ENCODE peak calls at places on chromosomes 6 and 20, in five cellular contexts. One of them, this sample, is unnamed.

GRCh38 chr6:105794870-105795269 is 291.3 kb upstream of the PRDM1 start:
- DNase-seq in cardiac muscle cell: no peak
- DNase-seq in OCI-LY7: peak; percentile 40
- DNase-seq in ovary: no peak
- DNase-seq in HepG2: no peak
- DNase-seq in this sample: no peak

GRCh38 chr6:148291876-148292275 is 50.8 kb upstream of the SASH1 start:
- DNase-seq in cardiac muscle cell: no peak
- DNase-seq in HepG2: no peak
- DNase-seq in OCI-LY7: no peak
- DNase-seq in ovary: no peak
- DNase-seq in this sample: no peak

GRCh38 chr6:75351570-75351969 is 67.0 kb upstream of the TMEM30A start:
- DNase-seq in HepG2: no peak
- DNase-seq in cardiac muscle cell: no peak
- DNase-seq in ovary: no peak
- DNase-seq in OCI-LY7: no peak
- DNase-seq in this sample: no peak

GRCh38 chr20:41045680-41046079 is 17.1 kb downstream of the TOP1 start:
- DNase-seq in HepG2: no peak
- DNase-seq in ovary: no peak
- DNase-seq in OCI-LY7: peak; percentile 28
- DNase-seq in cardiac muscle cell: no peak
- DNase-seq in this sample: no peak

GRCh38 chr6:34142599-34142998 is 3.3 kb downstream of the GRM4 start:
- DNase-seq in cardiac muscle cell: peak; percentile 52
- DNase-seq in ovary: no peak
- DNase-seq in HepG2: no peak
- DNase-seq in OCI-LY7: no peak
- DNase-seq in this sample: no peak

GRCh38 chr20:843908-844307 is 10.4 kb downstream of the FAM110A start:
- DNase-seq in cardiac muscle cell: no peak
- DNase-seq in ovary: no peak
- DNase-seq in OCI-LY7: no peak
- DNase-seq in HepG2: no peak
- DNase-seq in this sample: no peak

GRCh38 chr6:27617700-27618689 is 145.1 kb upstream of the ZNF184 start:
- DNase-seq in ovary: no peak
- DNase-seq in OCI-LY7: no peak
- DNase-seq in HepG2: no peak
- DNase-seq in cardiac muscle cell: peak; percentile 47
- DNase-seq in this sample: no peak

GRCh38 chr20:61525781-61526431 is 273.8 kb downstream of the CDH4 start:
- DNase-seq in cardiac muscle cell: peak; percentile 44
- DNase-seq in OCI-LY7: no peak
- DNase-seq in ovary: no peak
- DNase-seq in HepG2: no peak
- DNase-seq in this sample: no peak

GRCh38 chr6:136226027-136226673 is 24.0 kb downstream of the MTFR2 start:
- DNase-seq in OCI-LY7: peak; percentile 59
- DNase-seq in cardiac muscle cell: peak; percentile 67
- DNase-seq in ovary: peak; percentile 41
- DNase-seq in HepG2: peak; percentile 59
- DNase-seq in this sample: peak; percentile 69

GRCh38 chr6:129863664-129864063 is 2.5 kb upstream of the TMEM244 start:
- DNase-seq in OCI-LY7: no peak
- DNase-seq in HepG2: no peak
- DNase-seq in cardiac muscle cell: no peak
- DNase-seq in ovary: no peak
- DNase-seq in this sample: no peak

GRCh38 chr6:26322645-26323482 is 42.1 kb upstream of the BTN3A2 start:
- DNase-seq in HepG2: peak; percentile 93
- DNase-seq in ovary: peak; percentile 49
- DNase-seq in cardiac muscle cell: peak; percentile 65
- DNase-seq in OCI-LY7: peak; percentile 74
- DNase-seq in this sample: peak; percentile 98

GRCh38 chr6:75824160-75824559 is 75.1 kb downstream of the MYO6 start:
- DNase-seq in ovary: no peak
- DNase-seq in OCI-LY7: no peak
- DNase-seq in cardiac muscle cell: no peak
- DNase-seq in HepG2: no peak
- DNase-seq in this sample: no peak

GRCh38 chr6:36590237-36590636 is 3.9 kb upstream of the SRSF3 start:
- DNase-seq in HepG2: peak; percentile 57
- DNase-seq in ovary: no peak
- DNase-seq in OCI-LY7: no peak
- DNase-seq in cardiac muscle cell: no peak
- DNase-seq in this sample: no peak

GRCh38 chr6:138403801-138404665 is at the start of gene HEBP2:
- DNase-seq in OCI-LY7: peak; percentile 97
- DNase-seq in ovary: peak; percentile 91
- DNase-seq in HepG2: peak; percentile 96
- DNase-seq in cardiac muscle cell: peak; percentile 98
- DNase-seq in this sample: peak; percentile 36

GRCh38 chr6:138405816-138406403 is 1.9 kb downstream of the HEBP2 start:
- DNase-seq in HepG2: no peak
- DNase-seq in OCI-LY7: no peak
- DNase-seq in ovary: no peak
- DNase-seq in cardiac muscle cell: no peak
- DNase-seq in this sample: no peak

GRCh38 chr6:138404666-138405337 is 779 bp downstream of the HEBP2 start:
- DNase-seq in OCI-LY7: peak; percentile 58
- DNase-seq in cardiac muscle cell: peak; percentile 19
- DNase-seq in HepG2: no peak
- DNase-seq in ovary: peak; percentile 26
- DNase-seq in this sample: no peak

GRCh38 chr6:138403324-138403800 is 661 bp upstream of the HEBP2 start:
- DNase-seq in HepG2: no peak
- DNase-seq in cardiac muscle cell: peak; percentile 37
- DNase-seq in ovary: peak; percentile 36
- DNase-seq in OCI-LY7: peak; percentile 36
- DNase-seq in this sample: no peak

GRCh38 chr6:138406443-138406842 is 2.4 kb downstream of the HEBP2 start:
- DNase-seq in OCI-LY7: peak; percentile 36
- DNase-seq in cardiac muscle cell: no peak
- DNase-seq in ovary: no peak
- DNase-seq in HepG2: no peak
- DNase-seq in this sample: no peak
- TF ChIP-seq CTCF in OCI-LY7: peak; percentile 53
- TF ChIP-seq CTCF in cardiac muscle cell: no peak
- TF ChIP-seq CTCF in ovary: no peak
- TF ChIP-seq CTCF in HepG2: no peak
- TF ChIP-seq CTCF in this sample: no peak

GRCh38 chr20:24739751-24740150 is 209.3 kb upstream of the CST7 start:
- DNase-seq in OCI-LY7: no peak
- DNase-seq in HepG2: no peak
- DNase-seq in cardiac muscle cell: no peak
- DNase-seq in ovary: no peak
- DNase-seq in this sample: no peak

GRCh38 chr20:24742436-24742835 is 206.6 kb upstream of the CST7 start:
- DNase-seq in HepG2: no peak
- DNase-seq in OCI-LY7: no peak
- DNase-seq in ovary: no peak
- DNase-seq in cardiac muscle cell: no peak
- DNase-seq in this sample: no peak

GRCh38 chr20:24743641-24744040 is 205.4 kb upstream of the CST7 start:
- DNase-seq in cardiac muscle cell: no peak
- DNase-seq in OCI-LY7: no peak
- DNase-seq in ovary: no peak
- DNase-seq in HepG2: no peak
- DNase-seq in this sample: no peak

GRCh38 chr20:24742989-24743388 is 206.1 kb upstream of the CST7 start:
- DNase-seq in HepG2: no peak
- DNase-seq in OCI-LY7: no peak
- DNase-seq in cardiac muscle cell: no peak
- DNase-seq in ovary: no peak
- DNase-seq in this sample: no peak

DNA sequence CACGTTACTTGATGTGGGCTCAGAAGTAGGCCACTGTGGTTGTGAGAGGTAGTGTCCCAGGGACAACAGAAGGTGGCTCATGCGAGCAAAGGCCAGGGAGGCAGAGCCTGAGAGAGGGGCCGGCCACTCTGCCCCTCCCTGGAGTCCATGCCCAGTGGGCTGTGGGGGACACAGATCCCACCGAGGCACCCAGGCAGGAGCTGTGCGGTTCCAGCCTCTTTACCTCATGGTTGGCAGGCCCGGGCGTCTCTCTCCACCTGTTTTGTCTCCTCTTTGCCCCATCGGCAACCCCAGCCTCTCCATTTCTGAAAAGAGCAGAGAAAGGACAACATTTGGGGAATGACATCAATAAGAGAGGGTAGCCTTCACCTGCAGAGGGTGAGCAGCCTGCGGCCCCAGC is 207.4 kb upstream of the CST7 start:
- DNase-seq in cardiac muscle cell: no peak
- DNase-seq in OCI-LY7: no peak
- DNase-seq in HepG2: no peak
- DNase-seq in ovary: no peak
- DNase-seq in this sample: no peak
- H3K27ac ChIP-seq in cardiac muscle cell: no peak overlapping the region
- H3K27ac ChIP-seq in OCI-LY7: no peak overlapping the region
- H3K27ac ChIP-seq in HepG2: no peak overlapping the region
- H3K27ac ChIP-seq in ovary: no peak overlapping the region
- H3K27ac ChIP-seq in this sample: no peak overlapping the region

GRCh38 chr6:31666337-31666960 is 569 bp downstream of the CSNK2B start:
- DNase-seq in OCI-LY7: no peak
- DNase-seq in ovary: no peak
- DNase-seq in HepG2: no peak
- DNase-seq in cardiac muscle cell: no peak
- DNase-seq in this sample: no peak

GRCh38 chr6:31663961-31664789 is 622 bp downstream of the GPANK1 start:
- DNase-seq in cardiac muscle cell: no peak
- DNase-seq in OCI-LY7: peak; percentile 19
- DNase-seq in ovary: peak; percentile 38
- DNase-seq in HepG2: no peak
- DNase-seq in this sample: no peak

GRCh38 chr6:31663087-31663960 is 1.5 kb downstream of the GPANK1 start:
- DNase-seq in cardiac muscle cell: no peak
- DNase-seq in ovary: no peak
- DNase-seq in OCI-LY7: no peak
- DNase-seq in HepG2: no peak
- DNase-seq in this sample: no peak

GRCh38 chr6:31665501-31666336 is at the start of gene CSNK2B:
- DNase-seq in HepG2: peak; percentile 99
- DNase-seq in cardiac muscle cell: peak; percentile 98
- DNase-seq in OCI-LY7: peak; percentile 98
- DNase-seq in ovary: peak; percentile 98
- DNase-seq in this sample: peak; percentile 88

GRCh38 chr6:31664790-31665500 is at the start of gene GPANK1:
- DNase-seq in ovary: peak; percentile 88
- DNase-seq in OCI-LY7: peak; percentile 95
- DNase-seq in HepG2: peak; percentile 95
- DNase-seq in cardiac muscle cell: peak; percentile 92
- DNase-seq in this sample: peak; percentile 87
- TF ChIP-seq CTCF in ovary: no peak
- TF ChIP-seq CTCF in OCI-LY7: peak; percentile 28
- TF ChIP-seq CTCF in HepG2: no peak
- TF ChIP-seq CTCF in cardiac muscle cell: no peak
- TF ChIP-seq CTCF in this sample: no peak

DNA sequence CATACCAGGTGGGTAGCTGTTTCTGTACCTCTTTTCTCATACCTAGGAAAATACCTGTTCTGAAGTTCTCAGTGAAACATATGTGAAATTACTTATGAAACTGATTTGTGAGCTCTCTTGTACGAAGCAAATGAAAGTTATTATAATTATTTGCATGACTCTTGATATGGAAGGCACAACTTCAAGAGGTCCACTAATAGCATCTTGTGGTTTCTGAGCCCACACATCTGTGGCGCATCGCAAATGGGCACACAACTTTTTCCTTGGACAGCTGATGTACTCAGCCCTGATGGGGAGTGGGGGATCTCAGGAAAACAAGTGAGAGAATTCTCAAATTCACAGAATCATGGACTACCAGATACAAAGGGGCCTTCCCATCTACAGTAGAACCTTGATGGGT is 432.3 kb downstream of the CD83 start:
- DNase-seq in cardiac muscle cell: no peak
- DNase-seq in ovary: no peak
- DNase-seq in HepG2: no peak
- DNase-seq in OCI-LY7: peak; percentile 50
- DNase-seq in this sample: no peak
- H3K27ac ChIP-seq in cardiac muscle cell: no peak overlapping the region
- H3K27ac ChIP-seq in ovary: no peak overlapping the region
- H3K27ac ChIP-seq in HepG2: no peak overlapping the region
- H3K27ac ChIP-seq in OCI-LY7: peak overlapping the region; percentile 51
- H3K27ac ChIP-seq in this sample: no peak overlapping the region

GRCh38 chr20:9677224-9677623 is 161.7 kb downstream of the PAK5 start:
- DNase-seq in cardiac muscle cell: no peak
- DNase-seq in ovary: no peak
- DNase-seq in HepG2: no peak
- DNase-seq in OCI-LY7: no peak
- DNase-seq in this sample: no peak
- TF ChIP-seq CTCF in cardiac muscle cell: no peak
- TF ChIP-seq CTCF in ovary: no peak
- TF ChIP-seq CTCF in HepG2: no peak
- TF ChIP-seq CTCF in OCI-LY7: no peak
- TF ChIP-seq CTCF in this sample: no peak

DNA sequence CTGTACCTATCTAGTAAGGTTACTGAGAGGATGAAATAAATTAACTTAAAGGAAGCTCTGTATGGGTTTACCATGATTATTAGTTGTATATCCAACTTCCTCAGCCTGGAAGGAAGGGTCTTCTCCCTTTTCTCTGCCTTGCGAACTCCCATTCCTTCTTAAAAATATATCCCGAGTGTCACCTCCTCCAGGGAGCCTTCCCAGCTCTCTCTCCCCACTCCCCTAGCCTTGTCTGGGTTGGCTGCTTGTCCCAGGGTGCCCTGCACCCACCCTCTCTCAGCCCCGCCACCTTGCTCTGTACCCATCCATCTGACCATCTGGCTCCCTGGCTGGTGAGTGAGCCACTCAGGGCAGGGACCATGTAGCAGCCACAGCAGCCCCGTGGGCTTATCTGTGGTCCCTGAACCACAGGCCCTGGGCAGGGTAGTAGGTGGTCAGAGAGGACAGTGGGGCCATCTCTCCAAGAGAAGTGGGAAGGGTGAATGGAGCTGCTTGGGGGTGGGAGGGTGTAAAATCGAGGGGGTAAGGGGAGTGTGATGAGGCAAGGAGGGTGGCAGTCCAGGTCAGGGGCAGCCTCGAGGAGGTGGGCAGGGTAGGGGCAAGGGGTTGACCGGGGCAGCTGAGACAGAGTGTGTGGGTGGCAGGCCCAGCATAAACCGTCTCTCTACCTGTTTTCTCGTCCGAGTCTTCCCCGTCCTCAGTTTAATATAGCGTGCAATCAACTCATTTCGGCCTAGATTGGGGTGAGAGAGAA is 12.8 kb downstream of the TEAD3 start:
- DNase-seq in ovary: no peak
- DNase-seq in cardiac muscle cell: no peak
- DNase-seq in HepG2: no peak
- DNase-seq in OCI-LY7: no peak
- DNase-seq in this sample: no peak
- H3K27ac ChIP-seq in ovary: no peak overlapping the region
- H3K27ac ChIP-seq in cardiac muscle cell: no peak overlapping the region
- H3K27ac ChIP-seq in HepG2: no peak overlapping the region
- H3K27ac ChIP-seq in OCI-LY7: no peak overlapping the region
- H3K27ac ChIP-seq in this sample: no peak overlapping the region

This sample was measured in Panc1.